ENCODE peak calls at places on chromosomes 1 and 21, in six cellular contexts. One of them, this sample, is unnamed.

GRCh38 chr1:205604825-205605544 is 26.8 kb downstream of the ELK4 start:
- DNase-seq in upper lobe of right lung: no peak
- DNase-seq in PC-3: no peak
- DNase-seq in GM06990: no peak
- DNase-seq in IMR-90: no peak
- DNase-seq in body of pancreas: no peak
- DNase-seq in this sample: no peak

GRCh38 chr1:230205719-230206198 is 138.7 kb downstream of the GALNT2 start:
- DNase-seq in upper lobe of right lung: no peak
- DNase-seq in PC-3: no peak
- DNase-seq in GM06990: no peak
- DNase-seq in IMR-90: peak
- DNase-seq in body of pancreas: peak
- DNase-seq in this sample: no peak

GRCh38 chr1:1462318-1462966 is 9.1 kb upstream of the ATAD3B start:
- DNase-seq in upper lobe of right lung: peak
- DNase-seq in PC-3: no peak
- DNase-seq in GM06990: peak
- DNase-seq in IMR-90: no peak
- DNase-seq in body of pancreas: peak
- DNase-seq in this sample: peak

GRCh38 chr1:216740334-216740733 is 17.1 kb upstream of the ESRRG start:
- DNase-seq in upper lobe of right lung: no peak
- DNase-seq in PC-3: no peak
- DNase-seq in GM06990: no peak
- DNase-seq in IMR-90: no peak
- DNase-seq in body of pancreas: no peak
- DNase-seq in this sample: no peak

GRCh38 chr1:116990612-116991151 is 10.9 kb upstream of the CD101 start:
- DNase-seq in upper lobe of right lung: no peak
- DNase-seq in PC-3: no peak
- DNase-seq in GM06990: no peak
- DNase-seq in IMR-90: peak
- DNase-seq in body of pancreas: peak
- DNase-seq in this sample: peak

GRCh38 chr21:32306021-32306780 is 7.5 kb downstream of the MRAP start:
- DNase-seq in upper lobe of right lung: no peak
- DNase-seq in PC-3: no peak
- DNase-seq in GM06990: no peak
- DNase-seq in IMR-90: no peak
- DNase-seq in body of pancreas: no peak
- DNase-seq in this sample: no peak

GRCh38 chr21:45223236-45223992 is 64.3 kb downstream of the POFUT2 start:
- DNase-seq in upper lobe of right lung: peak
- DNase-seq in PC-3: no peak
- DNase-seq in GM06990: no peak
- DNase-seq in IMR-90: no peak
- DNase-seq in body of pancreas: no peak
- DNase-seq in this sample: no peak

GRCh38 chr1:9466780-9467755 is 72.2 kb upstream of the SLC25A33 start:
- DNase-seq in upper lobe of right lung: peak
- DNase-seq in PC-3: peak
- DNase-seq in GM06990: no peak
- DNase-seq in IMR-90: peak
- DNase-seq in body of pancreas: peak
- DNase-seq in this sample: no peak

GRCh38 chr1:40834968-40835545 is 27.1 kb downstream of the CITED4 start:
- DNase-seq in upper lobe of right lung: no peak
- DNase-seq in PC-3: no peak
- DNase-seq in GM06990: no peak
- DNase-seq in IMR-90: peak
- DNase-seq in body of pancreas: no peak
- DNase-seq in this sample: no peak

GRCh38 chr1:210922666-210923065 is 211.3 kb downstream of the KCNH1 start:
- DNase-seq in upper lobe of right lung: no peak
- DNase-seq in PC-3: no peak
- DNase-seq in GM06990: no peak
- DNase-seq in IMR-90: no peak
- DNase-seq in body of pancreas: no peak
- DNase-seq in this sample: no peak

DNA sequence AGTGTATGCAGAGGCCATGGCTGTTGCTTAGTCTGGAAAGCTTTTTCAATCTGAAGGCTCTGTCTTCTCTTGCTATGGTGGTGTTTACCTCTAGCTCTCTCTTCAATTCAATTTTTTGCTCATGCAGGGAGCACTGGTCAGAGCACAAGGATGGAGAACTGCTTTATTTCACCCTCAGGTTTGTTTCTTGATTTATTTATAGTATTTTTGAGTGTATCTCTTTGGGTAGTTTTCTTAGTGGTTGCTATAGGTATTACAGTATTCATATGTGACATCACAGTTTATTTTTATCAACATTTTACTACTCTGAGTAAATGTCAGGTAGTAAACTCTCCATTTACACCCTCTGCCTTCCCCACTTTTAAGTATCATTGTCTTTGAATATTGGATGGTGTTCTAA is 147.9 kb downstream of the RASAL2 start:
- DNase-seq in upper lobe of right lung: no peak
- DNase-seq in PC-3: no peak
- DNase-seq in GM06990: no peak
- DNase-seq in IMR-90: no peak
- DNase-seq in body of pancreas: no peak
- DNase-seq in this sample: no peak
- TF ChIP-seq CTCF in upper lobe of right lung: peak
- TF ChIP-seq CTCF in PC-3: peak
- TF ChIP-seq CTCF in GM06990: no peak
- TF ChIP-seq CTCF in IMR-90: peak
- TF ChIP-seq CTCF in body of pancreas: no peak
- TF ChIP-seq CTCF in this sample: no peak

GRCh38 chr1:109500886-109501285 is 7.0 kb downstream of the CYB561D1 start:
- DNase-seq in upper lobe of right lung: no peak
- DNase-seq in PC-3: no peak
- DNase-seq in GM06990: no peak
- DNase-seq in IMR-90: peak
- DNase-seq in body of pancreas: no peak
- DNase-seq in this sample: no peak

GRCh38 chr1:109501644-109502367 is 7.7 kb downstream of the AMIGO1 start:
- DNase-seq in upper lobe of right lung: no peak
- DNase-seq in PC-3: no peak
- DNase-seq in GM06990: no peak
- DNase-seq in IMR-90: no peak
- DNase-seq in body of pancreas: no peak
- DNase-seq in this sample: no peak

GRCh38 chr1:109498161-109498801 is 4.4 kb downstream of the CYB561D1 start:
- DNase-seq in upper lobe of right lung: no peak
- DNase-seq in PC-3: peak
- DNase-seq in GM06990: no peak
- DNase-seq in IMR-90: peak
- DNase-seq in body of pancreas: peak
- DNase-seq in this sample: no peak

GRCh38 chr1:109499081-109499480 is 5.2 kb downstream of the CYB561D1 start:
- DNase-seq in upper lobe of right lung: no peak
- DNase-seq in PC-3: no peak
- DNase-seq in GM06990: no peak
- DNase-seq in IMR-90: no peak
- DNase-seq in body of pancreas: no peak
- DNase-seq in this sample: no peak

DNA sequence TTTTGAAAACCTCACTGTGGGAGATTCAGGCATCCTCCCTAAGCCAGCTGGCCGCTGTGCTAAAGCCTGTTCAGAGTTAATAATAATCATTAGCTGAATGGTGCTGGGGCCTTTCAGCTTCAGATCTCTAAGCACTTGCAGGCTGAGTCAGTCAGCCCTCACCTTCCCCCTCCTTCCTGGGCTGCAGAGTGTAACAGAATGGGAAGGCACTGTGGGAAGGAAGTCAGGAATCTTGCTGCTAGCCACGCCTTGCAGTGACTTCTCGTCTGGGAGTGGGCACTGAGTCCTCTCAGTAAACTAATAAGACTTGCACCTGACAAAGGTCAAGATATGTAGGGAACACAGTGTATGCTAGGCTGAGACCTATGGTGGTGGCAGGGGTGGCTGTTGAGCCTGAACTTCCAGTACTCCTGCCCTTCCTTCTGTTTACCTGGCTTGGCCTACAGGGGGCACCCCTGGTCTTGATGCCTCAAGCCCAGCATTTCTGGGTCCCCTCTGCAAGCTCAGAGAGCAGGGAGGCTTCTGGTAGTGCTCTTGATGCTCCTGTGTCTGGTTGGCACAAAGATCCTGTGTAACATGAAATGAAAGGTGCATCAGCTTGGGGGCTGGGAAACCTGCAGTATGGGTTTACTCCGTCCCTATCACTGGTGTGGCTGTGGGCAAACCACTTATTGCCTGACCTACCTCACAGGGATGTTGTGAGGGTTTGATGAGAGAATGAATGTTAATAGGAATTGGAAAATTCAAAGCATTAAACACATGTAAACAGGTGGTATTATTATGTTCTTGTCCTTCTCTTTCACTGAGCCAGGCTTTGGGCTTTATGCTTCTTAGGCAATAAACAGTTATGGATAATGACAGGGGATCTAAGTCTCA is 6.0 kb downstream of the CYB561D1 start:
- DNase-seq in upper lobe of right lung: peak
- DNase-seq in PC-3: peak
- DNase-seq in GM06990: no peak
- DNase-seq in IMR-90: peak
- DNase-seq in body of pancreas: peak
- DNase-seq in this sample: no peak
- TF ChIP-seq CTCF in upper lobe of right lung: peak
- TF ChIP-seq CTCF in PC-3: peak
- TF ChIP-seq CTCF in GM06990: peak
- TF ChIP-seq CTCF in IMR-90: peak
- TF ChIP-seq CTCF in body of pancreas: peak
- TF ChIP-seq CTCF in this sample: no peak

GRCh38 chr1:157770442-157771043 is 6.4 kb downstream of the FCRL2 start:
- DNase-seq in upper lobe of right lung: no peak
- DNase-seq in PC-3: peak
- DNase-seq in GM06990: no peak
- DNase-seq in IMR-90: peak
- DNase-seq in body of pancreas: no peak
- DNase-seq in this sample: no peak
- TF ChIP-seq CTCF in upper lobe of right lung: peak
- TF ChIP-seq CTCF in PC-3: peak
- TF ChIP-seq CTCF in GM06990: peak
- TF ChIP-seq CTCF in IMR-90: peak
- TF ChIP-seq CTCF in body of pancreas: no peak
- TF ChIP-seq CTCF in this sample: no peak

GRCh38 chr1:156942176-156942575 is 21.7 kb downstream of the LRRC71 start:
- DNase-seq in upper lobe of right lung: peak
- DNase-seq in PC-3: no peak
- DNase-seq in GM06990: no peak
- DNase-seq in IMR-90: no peak
- DNase-seq in body of pancreas: no peak
- DNase-seq in this sample: no peak

GRCh38 chr1:156944848-156945247 is 24.4 kb downstream of the LRRC71 start:
- DNase-seq in upper lobe of right lung: no peak
- DNase-seq in PC-3: no peak
- DNase-seq in GM06990: no peak
- DNase-seq in IMR-90: no peak
- DNase-seq in body of pancreas: no peak
- DNase-seq in this sample: no peak

GRCh38 chr1:156944268-156944667 is 23.8 kb downstream of the LRRC71 start:
- DNase-seq in upper lobe of right lung: no peak
- DNase-seq in PC-3: no peak
- DNase-seq in GM06990: no peak
- DNase-seq in IMR-90: no peak
- DNase-seq in body of pancreas: no peak
- DNase-seq in this sample: no peak

GRCh38 chr1:156942576-156942975 is 22.1 kb downstream of the LRRC71 start:
- DNase-seq in upper lobe of right lung: no peak
- DNase-seq in PC-3: no peak
- DNase-seq in GM06990: no peak
- DNase-seq in IMR-90: no peak
- DNase-seq in body of pancreas: no peak
- DNase-seq in this sample: no peak

GRCh38 chr1:156943756-156944155 is 23.3 kb downstream of the LRRC71 start:
- DNase-seq in upper lobe of right lung: no peak
- DNase-seq in PC-3: no peak
- DNase-seq in GM06990: no peak
- DNase-seq in IMR-90: no peak
- DNase-seq in body of pancreas: no peak
- DNase-seq in this sample: no peak
- TF ChIP-seq CTCF in upper lobe of right lung: no peak
- TF ChIP-seq CTCF in PC-3: no peak
- TF ChIP-seq CTCF in GM06990: no peak
- TF ChIP-seq CTCF in IMR-90: no peak
- TF ChIP-seq CTCF in body of pancreas: no peak
- TF ChIP-seq CTCF in this sample: no peak